ENCODE peak calls at places on chromosome 22, in five cellular contexts. R is lower lobe of right lung, P is AG04450, D is EL, V is GM10248. G is an unnamed sample.

GRCh38 chr22:44154431-44154942 is 26.2 kb upstream of the PARVG start:
- DNase-seq in R (no peak), P (no peak), D (no peak), V (no peak), G (no peak)

GRCh38 chr22:43465291-43466015 is 53.6 kb downstream of the MPPED1 start:
- DNase-seq in R (no peak), P (no peak), D (no peak), V (no peak), G (no peak)

GRCh38 chr22:49918911-49919881 is 762 bp downstream of the CRELD2 start:
- DNase-seq in R (peak), P (no peak), D (no peak), V (no peak), G (no peak)

GRCh38 chr22:43854151-43854785 is 8.0 kb downstream of the SULT4A1 start:
- DNase-seq in R (no peak), P (no peak), D (no peak), V (no peak), G (no peak)

GRCh38 chr22:28034760-28035401 is 115.8 kb upstream of the PITPNB start:
- DNase-seq in R (no peak), P (no peak), D (peak), V (no peak), G (no peak)

GRCh38 chr22:21044931-21045584 is 688 bp upstream of the LRRC74B start:
- DNase-seq in R (peak), P (no peak), D (peak), V (no peak), G (no peak)

GRCh38 chr22:31327786-31328544 is 18.2 kb downstream of the PATZ1 start:
- DNase-seq in R (no peak), P (no peak), D (peak), V (no peak), G (no peak)

GRCh38 chr22:46347646-46348045 is 12.1 kb downstream of the TRMU start:
- DNase-seq in R (peak), P (no peak), D (no peak), V (no peak), G (no peak)

GRCh38 chr22:39956932-39957664 is 3.1 kb upstream of the TMA7B start:
- DNase-seq in R (no peak), P (no peak), D (no peak), V (peak), G (no peak)

GRCh38 chr22:19011075-19011474 is 75.0 kb upstream of the PRODH start:
- DNase-seq in R (no peak), P (no peak), D (no peak), V (no peak), G (no peak)

GRCh38 chr22:25942126-25942988 is 200.4 kb downstream of the MYO18B start:
- DNase-seq in R (no peak), P (no peak), D (no peak), V (no peak), G (no peak)